ENCODE peak calls at places on chromosomes 3 and 15, in nine cellular contexts. One of them, this sample, is unnamed.

GRCh38 chr3:65545429-65545828 is 493.3 kb downstream of the MAGI1 start:
- DNase-seq in NCI-H1436 treated with DMSO at 0.1 percent for 48 hours: no peak
- DNase-seq in HS-27A: peak; percentile 27
- DNase-seq in heart right ventricle: no peak
- DNase-seq in stimulated activated CD8-positive, alpha-beta memory T cell treated with anti-CD3 and anti-CD28 coated beads, Interleukin-7, amount 100 ng/mL, for 4 hours: no peak
- DNase-seq in HCT116: no peak
- DNase-seq in M059J: no peak
- DNase-seq in NCI-H774: no peak
- DNase-seq in activated CD4-positive, alpha-beta T cell treated with anti-CD3 and anti-CD28 coated beads, Interleukin-2, amount 50 U/mL, for 1 hour: no peak
- DNase-seq in this sample: no peak

GRCh38 chr3:52679811-52680210 is 5.9 kb downstream of the PBRM1 start:
- DNase-seq in NCI-H1436 treated with DMSO at 0.1 percent for 48 hours: no peak
- DNase-seq in HS-27A: no peak
- DNase-seq in heart right ventricle: no peak
- DNase-seq in stimulated activated CD8-positive, alpha-beta memory T cell treated with anti-CD3 and anti-CD28 coated beads, Interleukin-7, amount 100 ng/mL, for 4 hours: no peak
- DNase-seq in HCT116: no peak
- DNase-seq in M059J: no peak
- DNase-seq in NCI-H774: no peak
- DNase-seq in activated CD4-positive, alpha-beta T cell treated with anti-CD3 and anti-CD28 coated beads, Interleukin-2, amount 50 U/mL, for 1 hour: no peak
- DNase-seq in this sample: no peak

GRCh38 chr3:53890726-53891499 is 746 bp downstream of the SELENOK start:
- DNase-seq in NCI-H1436 treated with DMSO at 0.1 percent for 48 hours: no peak
- DNase-seq in HS-27A: peak; percentile 3
- DNase-seq in heart right ventricle: no peak
- DNase-seq in stimulated activated CD8-positive, alpha-beta memory T cell treated with anti-CD3 and anti-CD28 coated beads, Interleukin-7, amount 100 ng/mL, for 4 hours: peak; percentile 34
- DNase-seq in HCT116: peak; percentile 41
- DNase-seq in M059J: peak; percentile 30
- DNase-seq in NCI-H774: no peak
- DNase-seq in activated CD4-positive, alpha-beta T cell treated with anti-CD3 and anti-CD28 coated beads, Interleukin-2, amount 50 U/mL, for 1 hour: peak; percentile 62
- DNase-seq in this sample: peak; percentile 34

GRCh38 chr3:123339302-123339701 is 109.6 kb downstream of the ADCY5 start:
- DNase-seq in NCI-H1436 treated with DMSO at 0.1 percent for 48 hours: no peak
- DNase-seq in HS-27A: no peak
- DNase-seq in heart right ventricle: no peak
- DNase-seq in stimulated activated CD8-positive, alpha-beta memory T cell treated with anti-CD3 and anti-CD28 coated beads, Interleukin-7, amount 100 ng/mL, for 4 hours: no peak
- DNase-seq in HCT116: no peak
- DNase-seq in M059J: no peak
- DNase-seq in NCI-H774: no peak
- DNase-seq in activated CD4-positive, alpha-beta T cell treated with anti-CD3 and anti-CD28 coated beads, Interleukin-2, amount 50 U/mL, for 1 hour: no peak
- DNase-seq in this sample: no peak

GRCh38 chr3:77506384-77506783 is 466.5 kb downstream of the ROBO2 start:
- DNase-seq in NCI-H1436 treated with DMSO at 0.1 percent for 48 hours: no peak
- DNase-seq in HS-27A: no peak
- DNase-seq in heart right ventricle: no peak
- DNase-seq in stimulated activated CD8-positive, alpha-beta memory T cell treated with anti-CD3 and anti-CD28 coated beads, Interleukin-7, amount 100 ng/mL, for 4 hours: no peak
- DNase-seq in HCT116: no peak
- DNase-seq in M059J: no peak
- DNase-seq in NCI-H774: no peak
- DNase-seq in activated CD4-positive, alpha-beta T cell treated with anti-CD3 and anti-CD28 coated beads, Interleukin-2, amount 50 U/mL, for 1 hour: no peak
- DNase-seq in this sample: no peak

GRCh38 chr3:122826315-122826714 is 31.4 kb downstream of the SLC49A4 start:
- DNase-seq in NCI-H1436 treated with DMSO at 0.1 percent for 48 hours: no peak
- DNase-seq in HS-27A: no peak
- DNase-seq in heart right ventricle: no peak
- DNase-seq in stimulated activated CD8-positive, alpha-beta memory T cell treated with anti-CD3 and anti-CD28 coated beads, Interleukin-7, amount 100 ng/mL, for 4 hours: no peak
- DNase-seq in HCT116: no peak
- DNase-seq in M059J: no peak
- DNase-seq in NCI-H774: no peak
- DNase-seq in activated CD4-positive, alpha-beta T cell treated with anti-CD3 and anti-CD28 coated beads, Interleukin-2, amount 50 U/mL, for 1 hour: no peak
- DNase-seq in this sample: no peak

GRCh38 chr3:112550859-112551258 is 10.9 kb downstream of the ATG3 start:
- DNase-seq in NCI-H1436 treated with DMSO at 0.1 percent for 48 hours: no peak
- DNase-seq in HS-27A: no peak
- DNase-seq in heart right ventricle: no peak
- DNase-seq in stimulated activated CD8-positive, alpha-beta memory T cell treated with anti-CD3 and anti-CD28 coated beads, Interleukin-7, amount 100 ng/mL, for 4 hours: no peak
- DNase-seq in HCT116: no peak
- DNase-seq in M059J: no peak
- DNase-seq in NCI-H774: no peak
- DNase-seq in activated CD4-positive, alpha-beta T cell treated with anti-CD3 and anti-CD28 coated beads, Interleukin-2, amount 50 U/mL, for 1 hour: no peak
- DNase-seq in this sample: no peak

GRCh38 chr15:86743283-86743903 is 663.7 kb downstream of the AGBL1 start:
- DNase-seq in NCI-H1436 treated with DMSO at 0.1 percent for 48 hours: no peak
- DNase-seq in HS-27A: peak; percentile 17
- DNase-seq in heart right ventricle: peak; percentile 15
- DNase-seq in stimulated activated CD8-positive, alpha-beta memory T cell treated with anti-CD3 and anti-CD28 coated beads, Interleukin-7, amount 100 ng/mL, for 4 hours: peak; percentile 24
- DNase-seq in HCT116: no peak
- DNase-seq in M059J: peak; percentile 32
- DNase-seq in NCI-H774: peak; percentile 56
- DNase-seq in activated CD4-positive, alpha-beta T cell treated with anti-CD3 and anti-CD28 coated beads, Interleukin-2, amount 50 U/mL, for 1 hour: peak; percentile 52
- DNase-seq in this sample: peak; percentile 57

GRCh38 chr15:45719490-45719889 is 84.7 kb downstream of the SQOR start:
- DNase-seq in NCI-H1436 treated with DMSO at 0.1 percent for 48 hours: no peak
- DNase-seq in HS-27A: no peak
- DNase-seq in heart right ventricle: no peak
- DNase-seq in stimulated activated CD8-positive, alpha-beta memory T cell treated with anti-CD3 and anti-CD28 coated beads, Interleukin-7, amount 100 ng/mL, for 4 hours: no peak
- DNase-seq in HCT116: no peak
- DNase-seq in M059J: no peak
- DNase-seq in NCI-H774: no peak
- DNase-seq in activated CD4-positive, alpha-beta T cell treated with anti-CD3 and anti-CD28 coated beads, Interleukin-2, amount 50 U/mL, for 1 hour: no peak
- DNase-seq in this sample: no peak

GRCh38 chr3:169624533-169624972 is 39.0 kb downstream of the MECOM start:
- DNase-seq in NCI-H1436 treated with DMSO at 0.1 percent for 48 hours: no peak
- DNase-seq in HS-27A: no peak
- DNase-seq in heart right ventricle: no peak
- DNase-seq in stimulated activated CD8-positive, alpha-beta memory T cell treated with anti-CD3 and anti-CD28 coated beads, Interleukin-7, amount 100 ng/mL, for 4 hours: no peak
- DNase-seq in HCT116: no peak
- DNase-seq in M059J: peak; percentile 58
- DNase-seq in NCI-H774: peak; percentile 55
- DNase-seq in activated CD4-positive, alpha-beta T cell treated with anti-CD3 and anti-CD28 coated beads, Interleukin-2, amount 50 U/mL, for 1 hour: no peak
- DNase-seq in this sample: no peak

GRCh38 chr3:50817756-50818518 is 143.2 kb downstream of the DOCK3 start:
- DNase-seq in NCI-H1436 treated with DMSO at 0.1 percent for 48 hours: no peak
- DNase-seq in HS-27A: no peak
- DNase-seq in heart right ventricle: no peak
- DNase-seq in stimulated activated CD8-positive, alpha-beta memory T cell treated with anti-CD3 and anti-CD28 coated beads, Interleukin-7, amount 100 ng/mL, for 4 hours: no peak
- DNase-seq in HCT116: no peak
- DNase-seq in M059J: peak; percentile 37
- DNase-seq in NCI-H774: no peak
- DNase-seq in activated CD4-positive, alpha-beta T cell treated with anti-CD3 and anti-CD28 coated beads, Interleukin-2, amount 50 U/mL, for 1 hour: no peak
- DNase-seq in this sample: no peak

GRCh38 chr3:175885196-175885766 is 1026.1 kb downstream of the NAALADL2 start:
- DNase-seq in NCI-H1436 treated with DMSO at 0.1 percent for 48 hours: no peak
- DNase-seq in HS-27A: no peak
- DNase-seq in heart right ventricle: no peak
- DNase-seq in stimulated activated CD8-positive, alpha-beta memory T cell treated with anti-CD3 and anti-CD28 coated beads, Interleukin-7, amount 100 ng/mL, for 4 hours: no peak
- DNase-seq in HCT116: no peak
- DNase-seq in M059J: peak; percentile 15
- DNase-seq in NCI-H774: no peak
- DNase-seq in activated CD4-positive, alpha-beta T cell treated with anti-CD3 and anti-CD28 coated beads, Interleukin-2, amount 50 U/mL, for 1 hour: no peak
- DNase-seq in this sample: no peak

GRCh38 chr3:128322030-128323022 is 144.4 kb downstream of the DNAJB8 start:
- DNase-seq in NCI-H1436 treated with DMSO at 0.1 percent for 48 hours: no peak
- DNase-seq in HS-27A: no peak
- DNase-seq in heart right ventricle: peak; percentile 42
- DNase-seq in stimulated activated CD8-positive, alpha-beta memory T cell treated with anti-CD3 and anti-CD28 coated beads, Interleukin-7, amount 100 ng/mL, for 4 hours: peak; percentile 9
- DNase-seq in HCT116: no peak
- DNase-seq in M059J: peak; percentile 47
- DNase-seq in NCI-H774: no peak
- DNase-seq in activated CD4-positive, alpha-beta T cell treated with anti-CD3 and anti-CD28 coated beads, Interleukin-2, amount 50 U/mL, for 1 hour: peak; percentile 67
- DNase-seq in this sample: peak; percentile 54

GRCh38 chr3:21405671-21406667 is 345.0 kb downstream of the ZNF385D start:
- DNase-seq in NCI-H1436 treated with DMSO at 0.1 percent for 48 hours: no peak
- DNase-seq in HS-27A: no peak
- DNase-seq in heart right ventricle: no peak
- DNase-seq in stimulated activated CD8-positive, alpha-beta memory T cell treated with anti-CD3 and anti-CD28 coated beads, Interleukin-7, amount 100 ng/mL, for 4 hours: no peak
- DNase-seq in HCT116: no peak
- DNase-seq in M059J: no peak
- DNase-seq in NCI-H774: no peak
- DNase-seq in activated CD4-positive, alpha-beta T cell treated with anti-CD3 and anti-CD28 coated beads, Interleukin-2, amount 50 U/mL, for 1 hour: no peak
- DNase-seq in this sample: no peak

GRCh38 chr3:105518806-105519418 is 152.2 kb downstream of the ALCAM start:
- DNase-seq in NCI-H1436 treated with DMSO at 0.1 percent for 48 hours: peak; percentile 62
- DNase-seq in HS-27A: peak; percentile 55
- DNase-seq in heart right ventricle: no peak
- DNase-seq in stimulated activated CD8-positive, alpha-beta memory T cell treated with anti-CD3 and anti-CD28 coated beads, Interleukin-7, amount 100 ng/mL, for 4 hours: peak; percentile 3
- DNase-seq in HCT116: peak; percentile 54
- DNase-seq in M059J: peak; percentile 72
- DNase-seq in NCI-H774: no peak
- DNase-seq in activated CD4-positive, alpha-beta T cell treated with anti-CD3 and anti-CD28 coated beads, Interleukin-2, amount 50 U/mL, for 1 hour: no peak
- DNase-seq in this sample: peak; percentile 71

GRCh38 chr3:172918568-172919296 is 168.2 kb downstream of the ECT2 start:
- DNase-seq in NCI-H1436 treated with DMSO at 0.1 percent for 48 hours: no peak
- DNase-seq in HS-27A: no peak
- DNase-seq in heart right ventricle: no peak
- DNase-seq in stimulated activated CD8-positive, alpha-beta memory T cell treated with anti-CD3 and anti-CD28 coated beads, Interleukin-7, amount 100 ng/mL, for 4 hours: no peak
- DNase-seq in HCT116: no peak
- DNase-seq in M059J: no peak
- DNase-seq in NCI-H774: peak; percentile 17
- DNase-seq in activated CD4-positive, alpha-beta T cell treated with anti-CD3 and anti-CD28 coated beads, Interleukin-2, amount 50 U/mL, for 1 hour: no peak
- DNase-seq in this sample: no peak

GRCh38 chr15:91947370-91947769 is 93.9 kb downstream of the SLCO3A1 start:
- DNase-seq in NCI-H1436 treated with DMSO at 0.1 percent for 48 hours: no peak
- DNase-seq in HS-27A: no peak
- DNase-seq in heart right ventricle: no peak
- DNase-seq in stimulated activated CD8-positive, alpha-beta memory T cell treated with anti-CD3 and anti-CD28 coated beads, Interleukin-7, amount 100 ng/mL, for 4 hours: no peak
- DNase-seq in HCT116: no peak
- DNase-seq in M059J: no peak
- DNase-seq in NCI-H774: no peak
- DNase-seq in activated CD4-positive, alpha-beta T cell treated with anti-CD3 and anti-CD28 coated beads, Interleukin-2, amount 50 U/mL, for 1 hour: no peak
- DNase-seq in this sample: peak; percentile 89

This sample was measured in NB4.